ENCODE peak calls at places on chromosome 13, in eight cellular contexts. G is suprapubic skin, K is neural crest cell, E is breast epithelium, F is fibroblast of the conjunctiva, A is RPMI8226, Q is AG09309, W is HuH-7. Y is an unnamed sample.

GRCh38 chr13:35994131-35994966 is 136.8 kb downstream of the DCLK1 start:
- DNase-seq in G (no peak), K (no peak), E (no peak), F (peak; percentile 97), A (no peak), Q (peak; percentile 89), W (no peak), Y (peak; percentile 73)

GRCh38 chr13:21683034-21683733 is 12.3 kb downstream of the FGF9 start:
- DNase-seq in G (no peak), K (no peak), E (no peak), F (no peak), A (no peak), Q (peak; percentile 48), W (no peak), Y (no peak)

GRCh38 chr13:20191902-20192469 is 752 bp downstream of the GJB2 start:
- DNase-seq in G (no peak), K (no peak), E (no peak), F (no peak), A (peak; percentile 81), Q (no peak), W (peak; percentile 58), Y (no peak)

GRCh38 chr13:99289265-99289664 is 17.9 kb downstream of the GPR183 start:
- DNase-seq in G (no peak), K (no peak), E (no peak), F (no peak), A (no peak), Q (no peak), W (no peak), Y (no peak)

GRCh38 chr13:113584870-113585671 is 518 bp downstream of the TFDP1 start:
- DNase-seq in G (peak; percentile 75), K (no peak), E (no peak), F (no peak), A (peak; percentile 33), Q (no peak), W (peak; percentile 48), Y (no peak)

GRCh38 chr13:86135856-86136255 is 336.6 kb upstream of the SLITRK6 start:
- DNase-seq in G (no peak), K (no peak), E (no peak), F (no peak), A (no peak), Q (no peak), W (no peak), Y (no peak)

GRCh38 chr13:26943748-26944147 is 183.2 kb upstream of the GPR12 start:
- DNase-seq in G (no peak), K (no peak), E (no peak), F (no peak), A (no peak), Q (no peak), W (no peak), Y (no peak)

GRCh38 chr13:46830405-46831005 is 33.5 kb upstream of the ESD start:
- DNase-seq in G (no peak), K (no peak), E (no peak), F (no peak), A (no peak), Q (no peak), W (no peak), Y (no peak)

GRCh38 chr13:58313219-58313618 is 681.7 kb downstream of the PCDH17 start:
- DNase-seq in G (no peak), K (no peak), E (no peak), F (no peak), A (no peak), Q (no peak), W (no peak), Y (no peak)

GRCh38 chr13:91400094-91400462 is 1.7 kb downstream of the GPC5 start:
- DNase-seq in G (no peak), K (no peak), E (no peak), F (no peak), A (no peak), Q (no peak), W (no peak), Y (no peak)